ENCODE peak calls at places on chromosomes 16 and 17, in seven cellular contexts. S, C, G, M, N, H and T are unnamed samples.

GRCh38 chr16:2852003-2852730 is 5.8 kb downstream of the PRSS22 start:
- DNase-seq in M (no peak), H (no peak), S (no peak), C (no peak), G (no peak), N (no peak), T (no peak)

GRCh38 chr17:39141915-39142664 is 9.3 kb downstream of the PLXDC1 start:
- DNase-seq in G (no peak), C (no peak), S (no peak), M (no peak), N (no peak), H (no peak), T (no peak)

GRCh38 chr16:87076950-87077749 is 240.0 kb downstream of the C16orf95 start:
- DNase-seq in M (no peak), N (peak; percentile 78), H (peak; percentile 59), C (peak; percentile 82), S (peak; percentile 56), G (peak; percentile 66), T (no peak)

GRCh38 chr16:79982356-79982755 is 381.8 kb upstream of the MAF start:
- DNase-seq in N (no peak), G (no peak), S (no peak), H (no peak), M (no peak), C (no peak), T (no peak)

GRCh38 chr16:24974859-24975258 is 40.3 kb downstream of the ARHGAP17 start:
- DNase-seq in M (no peak), N (no peak), C (no peak), H (no peak), S (no peak), G (no peak), T (no peak)

GRCh38 chr16:11511801-11512200 is 74.9 kb downstream of the LITAF start:
- DNase-seq in N (no peak), S (no peak), H (no peak), C (no peak), M (no peak), G (no peak), T (no peak)

GRCh38 chr17:43871947-43872690 is 25.1 kb downstream of the CD300LG start:
- DNase-seq in C (no peak), S (no peak), N (no peak), G (no peak), M (peak; percentile 28), H (no peak), T (no peak)

GRCh38 chr17:63426041-63426916 is 19.8 kb downstream of the CYB561 start:
- DNase-seq in M (peak; percentile 63), H (no peak), G (no peak), N (no peak), S (no peak), C (peak; percentile 11), T (no peak)

GRCh38 chr16:84486126-84486525 is 18.3 kb downstream of the MEAK7 start:
- DNase-seq in G (no peak), C (no peak), M (no peak), H (no peak), S (no peak), N (no peak), T (no peak)

GRCh38 chr17:78683031-78683961 is 98.8 kb downstream of the CYTH1 start:
- DNase-seq in M (no peak), S (no peak), G (no peak), H (no peak), N (no peak), C (no peak), T (no peak)

GRCh38 chr17:72372185-72372584 is 251.4 kb downstream of the SOX9 start:
- DNase-seq in C (no peak), S (no peak), M (no peak), G (peak; percentile 14), N (no peak), H (no peak), T (no peak)

GRCh38 chr17:8856869-8857575 is 10.5 kb downstream of the PIK3R6 start:
- DNase-seq in S (no peak), H (no peak), G (no peak), M (no peak), N (no peak), C (no peak), T (no peak)

GRCh38 chr17:38584350-38584925 is 21.3 kb downstream of the SRCIN1 start:
- DNase-seq in S (peak; percentile 84), C (peak; percentile 72), N (peak; percentile 69), H (peak; percentile 48), M (peak; percentile 90), G (peak; percentile 71), T (no peak)

GRCh38 chr17:50519141-50519834 is 11.0 kb downstream of the MYCBPAP start:
- DNase-seq in C (no peak), N (no peak), S (no peak), M (no peak), H (no peak), G (no peak), T (no peak)

GRCh38 chr16:27441276-27441675 is 39.3 kb downstream of the IL21R start:
- DNase-seq in M (peak; percentile 30), G (no peak), S (no peak), N (no peak), C (no peak), H (no peak), T (no peak)

GRCh38 chr17:62109924-62110323 is 44.8 kb upstream of the MED13 start:
- DNase-seq in C (no peak), M (no peak), S (no peak), N (no peak), G (no peak), H (no peak), T (no peak)

GRCh38 chr16:12271006-12271405 is 294.5 kb downstream of the SNX29 start:
- DNase-seq in C (no peak), G (peak; percentile 11), N (no peak), M (no peak), H (peak; percentile 38), S (peak; percentile 42), T (no peak)

GRCh38 chr16:4367393-4367856 is 4.2 kb upstream of the VASN start:
- DNase-seq in M (no peak), S (peak; percentile 29), N (no peak), C (no peak), G (no peak), H (no peak), T (no peak)

GRCh38 chr16:15650698-15651161 is 685 bp downstream of the NDE1 start:
- DNase-seq in C (peak; percentile 22), G (peak; percentile 26), N (peak; percentile 2), S (peak; percentile 35), H (peak; percentile 31), M (peak; percentile 75), T (no peak)

GRCh38 chr16:22109258-22109898 is 17.0 kb downstream of the VWA3A start:
- DNase-seq in G (no peak), S (no peak), M (no peak), H (no peak), N (no peak), C (no peak), T (no peak)

DNA sequence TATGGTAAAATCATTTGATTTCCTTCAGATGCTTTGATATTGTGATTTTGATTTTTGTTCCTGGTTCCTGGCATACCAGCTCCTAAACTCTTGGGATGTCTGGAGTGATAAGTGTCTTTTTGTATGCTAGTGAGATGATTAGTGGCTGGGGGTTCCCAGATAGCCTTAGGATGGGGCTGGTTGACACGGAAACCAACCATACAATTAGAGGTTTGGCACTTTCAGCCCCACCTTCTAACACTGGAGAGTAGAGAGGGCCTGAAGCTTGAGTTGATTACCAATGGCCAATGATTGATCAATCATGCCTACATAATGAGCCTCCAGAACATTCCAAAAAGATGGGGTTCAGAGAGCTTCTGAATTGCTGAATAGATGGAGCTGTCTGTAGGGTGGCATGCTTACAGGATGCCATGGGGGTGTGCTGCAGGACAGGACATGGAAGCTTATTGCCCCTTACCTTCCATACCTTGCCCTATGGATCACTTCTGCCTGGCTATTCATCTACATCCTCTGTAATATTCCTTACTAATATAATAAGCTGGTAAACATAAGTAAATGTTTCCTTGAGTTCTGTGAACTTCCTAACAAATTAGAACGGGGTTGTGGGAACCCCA is 22.8 kb downstream of the RNF112 start:
- DNase-seq in S (no peak), M (no peak), H (no peak), N (no peak), G (no peak), C (no peak), T (no peak)
- H3K4me3 ChIP-seq in S (no peak overlapping the region), M (no peak overlapping the region), H (no peak overlapping the region), N (no peak overlapping the region), G (no peak overlapping the region), C (no peak overlapping the region), T (no peak overlapping the region)

GRCh38 chr17:7018331-7018964 is 4.4 kb upstream of the BCL6B start:
- DNase-seq in H (no peak), S (no peak), G (no peak), C (no peak), M (peak; percentile 85), N (no peak), T (no peak)
- H3K4me3 ChIP-seq in H (peak overlapping the region; percentile 15), S (no peak overlapping the region), G (no peak overlapping the region), C (no peak overlapping the region), M (peak overlapping the region; percentile 22), N (no peak overlapping the region), T (no peak overlapping the region)

GRCh38 chr16:17433577-17433960 is 37.2 kb downstream of the XYLT1 start:
- DNase-seq in S (no peak), H (no peak), M (no peak), G (no peak), C (no peak), N (no peak), T (no peak)
- H3K4me3 ChIP-seq in S (no peak overlapping the region), H (no peak overlapping the region), M (no peak overlapping the region), G (no peak overlapping the region), C (no peak overlapping the region), N (no peak overlapping the region), T (no peak overlapping the region)

DNA sequence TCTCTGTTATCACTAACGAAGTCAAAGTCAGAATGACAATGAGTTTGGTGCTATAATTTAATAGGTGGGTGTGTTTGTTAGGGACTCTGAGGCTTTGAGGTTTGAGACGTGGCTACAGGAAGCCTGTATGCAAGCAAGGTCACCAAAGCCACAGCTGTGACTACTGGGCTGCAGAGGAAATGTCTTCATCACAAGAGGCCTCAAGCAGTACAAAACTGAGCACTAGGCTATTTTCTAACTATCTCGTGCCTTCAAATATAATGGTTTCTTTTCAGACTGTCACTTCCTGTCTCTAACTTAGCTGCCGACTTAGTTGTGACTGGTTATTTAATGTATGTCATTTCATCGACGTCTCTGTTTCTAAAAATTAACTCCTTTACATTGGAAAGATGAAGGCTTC is 141.2 kb downstream of the AATF start:
- DNase-seq in C (no peak), M (no peak), H (no peak), G (no peak), S (no peak), N (no peak), T (no peak)
- H3K4me3 ChIP-seq in C (no peak overlapping the region), M (no peak overlapping the region), H (no peak overlapping the region), G (no peak overlapping the region), S (no peak overlapping the region), N (no peak overlapping the region), T (no peak overlapping the region)

DNA sequence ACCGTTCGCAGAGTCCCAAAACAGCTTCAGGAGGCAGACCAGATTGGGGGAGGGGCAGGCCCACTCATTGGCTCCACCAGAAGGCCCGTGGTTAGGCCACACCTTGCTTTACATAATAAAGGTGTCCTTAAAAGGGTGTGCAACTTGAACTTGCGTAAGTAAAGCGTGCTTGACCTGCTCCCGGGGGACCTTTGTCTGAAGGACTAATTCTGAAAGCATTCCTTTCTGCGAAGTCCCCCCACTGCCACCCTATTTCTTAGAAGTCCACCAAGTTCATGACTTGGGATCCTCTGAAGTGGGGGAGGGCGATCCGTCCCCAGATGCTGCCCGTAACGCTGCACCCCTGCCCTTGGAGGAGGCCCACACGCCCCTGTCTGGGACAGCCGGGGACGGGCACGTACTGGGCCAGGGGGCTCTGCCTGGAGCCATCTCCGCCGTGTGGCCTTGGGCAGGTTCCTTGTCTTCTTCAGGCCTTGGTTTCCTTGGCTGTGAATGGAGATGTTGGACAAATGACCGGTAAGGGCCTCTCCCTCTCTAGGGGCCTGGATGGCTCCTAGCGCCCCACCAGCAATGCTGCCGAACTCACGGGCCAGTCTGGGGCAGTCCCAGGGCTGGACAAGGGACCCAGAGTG is 823 bp upstream of the ZNF469 start:
- DNase-seq in S (no peak), G (no peak), H (no peak), N (peak; percentile 12), C (no peak), M (peak; percentile 48), T (no peak)
- H3K4me3 ChIP-seq in S (no peak overlapping the region), G (no peak overlapping the region), H (no peak overlapping the region), N (no peak overlapping the region), C (no peak overlapping the region), M (no peak overlapping the region), T (no peak overlapping the region)